ENCODE peak calls at places on chromosome 10, in eight cellular contexts. B, S, E, K, X, A, V and J are unnamed samples.

GRCh38 chr10:1570652-1571051 is 166.7 kb downstream of the ADARB2 start:
- DNase-seq in B (no peak), E (no peak), S (no peak), A (no peak), K (no peak), V (no peak), X (no peak), J (no peak)

GRCh38 chr10:104005172-104005863 is 38.4 kb downstream of the SLK start:
- DNase-seq in E (no peak), A (no peak), S (no peak), B (no peak), V (no peak), K (no peak), X (no peak), J (no peak)

GRCh38 chr10:69861251-69862240 is 59.8 kb downstream of the COL13A1 start:
- DNase-seq in X (no peak), E (no peak), A (peak; percentile 38), B (peak; percentile 89), S (peak; percentile 25), V (peak; percentile 34), K (no peak), J (peak; percentile 85)

GRCh38 chr10:59240581-59241183 is 64.2 kb downstream of the PHYHIPL start:
- DNase-seq in B (peak; percentile 42), K (no peak), V (peak; percentile 25), E (no peak), X (no peak), A (peak; percentile 16), S (peak; percentile 19), J (peak; percentile 45)

GRCh38 chr10:123995461-123996131 is 97.8 kb downstream of the CHST15 start:
- DNase-seq in B (peak; percentile 79), A (peak; percentile 43), K (peak; percentile 45), V (peak; percentile 49), S (peak; percentile 39), E (no peak), X (peak; percentile 78), J (no peak)

GRCh38 chr10:9137368-9137767 is 1082.9 kb downstream of the GATA3 start:
- DNase-seq in S (no peak), X (no peak), E (no peak), V (no peak), B (no peak), K (no peak), A (no peak), J (no peak)

GRCh38 chr10:6218692-6219493 is 16.2 kb downstream of the PFKFB3 start:
- DNase-seq in B (peak; percentile 80), V (no peak), K (no peak), S (no peak), E (no peak), X (peak; percentile 70), A (no peak), J (no peak)

GRCh38 chr10:110523736-110524135 is 26.0 kb downstream of the DUSP5 start:
- DNase-seq in K (no peak), E (no peak), A (no peak), X (no peak), S (no peak), B (no peak), V (no peak), J (no peak)

GRCh38 chr10:67837519-67838314 is at the start of gene DNAJC12:
- DNase-seq in S (peak; percentile 49), X (no peak), V (peak; percentile 74), A (peak; percentile 22), E (no peak), B (peak; percentile 84), K (no peak), J (peak; percentile 63)

GRCh38 chr10:95176101-95176500 is 17.9 kb upstream of the ACSM6 start:
- DNase-seq in X (no peak), K (no peak), E (no peak), S (no peak), A (no peak), V (no peak), B (no peak), J (no peak)

GRCh38 chr10:60960913-60961312 is 16.9 kb upstream of the RHOBTB1 start:
- DNase-seq in E (no peak), V (no peak), A (no peak), S (no peak), K (peak; percentile 2), X (no peak), B (no peak), J (no peak)

GRCh38 chr10:89702121-89702480 is 711 bp downstream of the KIF20B start:
- DNase-seq in B (peak; percentile 12), X (no peak), K (peak; percentile 8), E (peak; percentile 0), S (no peak), A (no peak), V (peak; percentile 11), J (no peak)

GRCh38 chr10:47238331-47239095 is 61.5 kb upstream of the GDF10 start:
- DNase-seq in K (no peak), E (no peak), B (no peak), A (no peak), V (no peak), S (no peak), X (no peak), J (no peak)

GRCh38 chr10:34191399-34191798 is 623.7 kb downstream of the PARD3 start:
- DNase-seq in K (no peak), A (no peak), E (no peak), V (no peak), X (no peak), S (no peak), B (no peak), J (no peak)

GRCh38 chr10:76149182-76149581 is 717.8 kb downstream of the LRMDA start:
- DNase-seq in A (no peak), S (no peak), V (no peak), X (no peak), E (no peak), B (no peak), K (no peak), J (no peak)

GRCh38 chr10:28679941-28680752 is 2.8 kb downstream of the BAMBI start:
- DNase-seq in V (peak; percentile 58), X (no peak), K (no peak), S (no peak), B (peak; percentile 35), E (no peak), A (peak; percentile 23), J (peak; percentile 48)

GRCh38 chr10:100341953-100342626 is 4.9 kb upstream of the SCD start:
- DNase-seq in X (peak; percentile 78), V (peak; percentile 87), A (peak; percentile 58), K (no peak), E (peak; percentile 10), B (peak; percentile 68), S (peak; percentile 66), J (peak; percentile 75)

GRCh38 chr10:16441106-16441850 is 4.5 kb downstream of the PTER start:
- DNase-seq in V (no peak), E (no peak), X (no peak), S (peak; percentile 30), A (no peak), K (no peak), B (peak; percentile 64), J (no peak)

GRCh38 chr10:27742926-27743735 is 2.5 kb downstream of the MKX start:
- DNase-seq in S (peak; percentile 28), B (peak; percentile 32), X (peak; percentile 66), A (no peak), K (no peak), V (no peak), E (no peak), J (peak; percentile 8)